ENCODE peak calls at places on chromosome 3, in six cellular contexts. G is lower leg skin, T is GM12891, M is HepG2, A is A549, I is adrenal gland. J is an unnamed sample.

GRCh38 chr3:56452085-56452484 is 16.2 kb downstream of the ERC2 start:
- DNase-seq in T (no peak), I (no peak), A (no peak), M (no peak), G (no peak), J (no peak)

GRCh38 chr3:13152826-13153710 is 79.8 kb upstream of the IQSEC1 start:
- DNase-seq in T (no peak), A (no peak), I (no peak), G (no peak), M (no peak), J (no peak)

GRCh38 chr3:149299938-149300791 is 33.3 kb downstream of the TM4SF18 start:
- DNase-seq in A (peak), M (peak), I (peak), T (no peak), G (no peak), J (peak)

GRCh38 chr3:58728723-58729122 is 62.1 kb upstream of the FAM3D start:
- DNase-seq in I (no peak), T (no peak), M (no peak), A (no peak), G (no peak), J (no peak)

GRCh38 chr3:43770426-43771103 is 79.8 kb downstream of the ABHD5 start:
- DNase-seq in A (peak), G (peak), M (no peak), T (no peak), I (peak), J (peak)

GRCh38 chr3:62210016-62210415 is 163.3 kb downstream of the FEZF2 start:
- DNase-seq in M (no peak), G (no peak), T (no peak), A (no peak), I (no peak), J (no peak)

GRCh38 chr3:107855710-107856109 is 235.1 kb downstream of the CD47 start:
- DNase-seq in T (no peak), M (peak), G (no peak), A (peak), I (no peak), J (peak)

GRCh38 chr3:18765672-18766071 is 340.5 kb upstream of the SATB1 start:
- DNase-seq in T (no peak), A (no peak), G (no peak), M (no peak), I (no peak), J (no peak)

GRCh38 chr3:125496701-125497100 is 23.3 kb downstream of the SNX4 start:
- DNase-seq in I (no peak), A (no peak), G (no peak), M (no peak), T (no peak), J (peak)

DNA sequence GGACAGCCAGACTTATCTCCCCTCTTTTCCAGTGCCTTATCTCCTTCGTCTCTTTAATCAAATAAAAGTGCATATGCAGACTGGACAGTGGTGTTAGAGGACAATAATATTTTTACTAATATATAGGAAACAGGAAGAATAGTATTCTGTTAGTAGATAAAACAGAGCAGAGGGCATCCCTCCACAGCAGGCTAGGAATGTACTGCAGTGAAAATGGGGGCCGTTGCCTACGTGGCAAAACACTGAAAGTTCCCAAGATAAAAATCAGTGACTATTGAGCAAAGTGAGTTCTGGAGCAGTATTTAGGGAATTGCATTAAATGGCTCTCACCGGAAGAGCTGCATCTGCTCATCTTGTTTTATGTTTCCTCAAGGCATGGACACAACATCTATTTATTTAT is 435.0 kb downstream of the CNTN6 start:
- DNase-seq in M (no peak), I (no peak), A (no peak), T (no peak), G (no peak), J (no peak)
- TF ChIP-seq POLR2A in M (no peak), I (no peak), A (no peak), T (no peak), G (no peak), J (no peak)

GRCh38 chr3:141498592-141499223 is 11.9 kb downstream of the RASA2 start:
- DNase-seq in I (peak), A (no peak), T (no peak), G (peak), M (no peak), J (peak)
- TF ChIP-seq POLR2A in I (no peak), A (no peak), T (no peak), G (no peak), M (no peak), J (peak)

DNA sequence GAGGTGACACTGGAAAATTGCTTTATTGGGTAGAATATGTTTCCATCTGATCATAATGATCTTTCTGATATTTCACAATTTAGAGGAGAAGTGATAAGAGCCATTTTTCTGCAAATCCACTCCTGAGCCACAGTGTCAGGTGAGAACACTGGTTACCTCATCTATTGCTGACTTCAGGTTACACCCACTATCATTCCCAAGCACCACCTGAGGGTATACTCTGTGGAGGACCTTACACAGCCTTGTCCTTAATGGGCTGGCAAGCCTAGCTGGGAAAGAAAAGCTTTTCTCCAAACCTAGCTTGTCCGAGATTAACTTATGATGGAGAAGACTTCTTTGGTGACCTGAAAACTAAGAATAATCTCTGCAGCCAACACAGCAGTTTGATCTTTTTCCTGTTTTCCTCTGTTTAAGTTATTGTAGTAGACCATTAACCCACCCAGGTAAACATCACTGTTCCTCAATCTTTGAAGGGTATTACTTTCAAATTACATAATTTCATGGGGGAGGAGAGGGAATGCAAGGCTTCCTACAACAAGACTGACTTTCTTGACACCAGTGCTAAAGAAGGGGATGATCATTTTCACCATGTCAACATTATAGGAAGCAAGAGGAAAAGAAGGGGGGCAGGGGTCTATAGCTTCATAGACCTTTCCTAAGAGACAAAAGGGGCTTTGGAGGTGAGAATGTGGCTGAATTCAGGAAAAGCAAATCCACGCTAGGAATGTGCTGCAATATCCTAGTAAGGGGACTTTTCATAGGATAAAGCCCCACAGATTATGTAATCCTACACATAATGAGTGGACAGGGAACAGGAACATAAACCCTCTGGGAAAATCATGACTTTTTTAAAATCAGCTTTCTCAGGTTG is 1.7 kb downstream of the NCEH1 start:
- DNase-seq in G (no peak), A (no peak), I (no peak), T (no peak), M (no peak), J (peak)
- TF ChIP-seq POLR2A in G (no peak), A (no peak), I (no peak), T (no peak), M (no peak), J (no peak)

GRCh38 chr3:98553021-98553563 is 21.3 kb downstream of the GPR15 start:
- DNase-seq in T (no peak), G (no peak), M (no peak), I (no peak), A (no peak), J (no peak)
- TF ChIP-seq POLR2A in T (peak), G (no peak), M (no peak), I (no peak), A (no peak), J (no peak)

GRCh38 chr3:39192490-39193092 is at the start of gene XIRP1:
- DNase-seq in I (no peak), T (no peak), A (no peak), M (no peak), G (no peak), J (no peak)
- TF ChIP-seq POLR2A in I (no peak), T (no peak), A (no peak), M (no peak), G (no peak), J (no peak)

GRCh38 chr3:171906951-171907676 is 64.0 kb downstream of the TMEM212 start:
- DNase-seq in G (no peak), A (no peak), T (no peak), I (no peak), M (no peak), J (no peak)

GRCh38 chr3:171908731-171909130 is 65.6 kb downstream of the TMEM212 start:
- DNase-seq in I (no peak), M (no peak), T (no peak), G (no peak), A (no peak), J (no peak)

GRCh38 chr3:171904829-171905228 is 61.7 kb downstream of the TMEM212 start:
- DNase-seq in M (peak), A (no peak), T (no peak), I (no peak), G (no peak), J (no peak)

GRCh38 chr3:171901615-171902312 is 58.6 kb downstream of the TMEM212 start:
- DNase-seq in A (no peak), I (no peak), T (no peak), G (no peak), M (peak), J (no peak)

GRCh38 chr3:171907761-171908160 is 64.6 kb downstream of the TMEM212 start:
- DNase-seq in M (peak), T (no peak), I (no peak), G (no peak), A (no peak), J (no peak)
- TF ChIP-seq POLR2A in M (no peak), T (no peak), I (no peak), G (no peak), A (no peak), J (no peak)

DNA sequence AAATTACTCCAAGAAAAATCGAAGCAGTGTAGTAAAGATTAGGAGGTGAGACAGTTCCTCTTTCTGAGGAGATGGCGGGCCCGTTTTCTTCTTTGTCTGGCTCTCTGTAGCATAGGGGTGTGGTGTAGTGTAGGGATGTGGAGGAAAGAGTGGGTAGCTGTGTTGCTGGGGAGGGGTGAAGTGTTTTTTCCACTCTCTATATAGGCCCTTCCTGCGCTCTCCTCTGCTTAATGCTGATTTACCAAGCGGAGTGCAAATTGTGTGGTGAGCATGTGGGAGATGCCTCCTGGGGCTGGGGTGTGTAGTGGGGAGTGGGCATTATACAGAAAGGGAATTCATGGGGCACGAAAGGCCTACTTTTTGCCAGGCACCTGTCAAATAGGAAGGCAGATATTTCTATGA is 94.9 kb downstream of the ST6GAL1 start:
- DNase-seq in M (no peak), I (no peak), G (no peak), A (no peak), T (no peak), J (no peak)
- TF ChIP-seq POLR2A in M (no peak), I (no peak), G (no peak), A (no peak), T (peak), J (no peak)

DNA sequence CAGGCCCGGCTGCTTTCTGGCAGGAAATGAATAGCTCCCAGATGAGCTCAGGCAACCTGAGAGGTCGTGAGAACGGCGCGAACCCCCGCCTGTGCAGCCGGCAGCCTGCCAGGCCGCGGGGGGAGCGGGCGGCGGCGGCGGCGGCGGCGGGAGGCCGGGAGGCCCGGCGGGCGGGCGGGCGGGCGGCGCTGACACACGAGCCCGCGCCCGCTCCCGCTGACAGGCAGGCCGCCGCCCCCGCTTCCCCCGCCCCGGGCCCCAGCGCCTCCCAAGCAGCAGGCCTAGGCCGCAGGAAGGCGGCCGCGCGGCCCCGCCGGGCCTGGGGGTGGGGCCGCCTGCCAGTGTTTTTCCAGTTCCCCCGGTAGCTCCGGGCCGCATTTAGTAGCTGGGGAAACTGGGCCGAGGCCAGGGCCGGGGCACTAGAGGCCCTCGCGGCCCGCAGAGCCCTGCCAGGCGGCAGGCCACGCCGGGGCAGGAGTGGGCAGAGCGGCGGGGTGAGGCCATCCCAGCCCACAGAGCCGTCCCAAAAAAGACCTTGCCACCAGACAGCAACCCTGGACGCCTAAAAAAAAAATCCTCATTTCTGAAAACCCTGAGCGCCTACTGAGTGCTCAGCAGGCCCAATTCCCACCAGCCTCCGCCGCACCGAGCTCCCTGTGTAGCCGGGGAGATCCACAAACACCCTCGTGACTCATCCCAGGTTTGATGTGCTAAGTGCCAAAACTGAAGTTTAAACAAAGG is 5.6 kb downstream of the HES1 start:
- DNase-seq in M (peak), I (peak), A (peak), G (peak), T (peak), J (peak)
- TF ChIP-seq POLR2A in M (no peak), I (no peak), A (no peak), G (no peak), T (no peak), J (peak)